ENCODE peak calls at places on chromosome 3, in nine cellular contexts. F is esophagus squamous epithelium, O is A549, U is left ventricle myocardium inferior, N is heart right ventricle, Q is ovary, R is uterus, H is SJSA1, K is OCI-LY7. T is an unnamed sample.
A peak's percentile ranks its signal among the peaks of the same experiment; 100 is the strongest.

GRCh38 chr3:105715372-105715771 is 153.4 kb downstream of the CBLB start:
- DNase-seq in F (no peak), O (no peak), U (no peak), N (no peak), Q (no peak), R (no peak), H (no peak), K (no peak), T (no peak)

GRCh38 chr3:8329598-8329997 is 172.0 kb upstream of the LMCD1 start:
- DNase-seq in F (no peak), O (no peak), U (no peak), N (no peak), Q (no peak), R (no peak), H (no peak), K (no peak), T (no peak)

GRCh38 chr3:66485291-66485968 is 15.4 kb downstream of the LRIG1 start:
- DNase-seq in F (peak; percentile 5), O (no peak), U (no peak), N (no peak), Q (no peak), R (no peak), H (no peak), K (no peak), T (no peak)

GRCh38 chr3:139378587-139378986 is 10.9 kb downstream of the COPB2 start:
- DNase-seq in F (no peak), O (no peak), U (no peak), N (no peak), Q (no peak), R (no peak), H (no peak), K (no peak), T (no peak)

GRCh38 chr3:16917256-16917935 is 32.6 kb downstream of the PLCL2 start:
- DNase-seq in F (no peak), O (no peak), U (no peak), N (no peak), Q (no peak), R (no peak), H (no peak), K (no peak), T (no peak)

GRCh38 chr3:60989893-60990740 is 261.1 kb downstream of the FHIT start:
- DNase-seq in F (no peak), O (no peak), U (no peak), N (no peak), Q (no peak), R (no peak), H (no peak), K (no peak), T (no peak)

GRCh38 chr3:44509985-44510360 is 32.5 kb upstream of the ZNF445 start:
- DNase-seq in F (no peak), O (peak; percentile 5), U (no peak), N (no peak), Q (no peak), R (no peak), H (no peak), K (peak; percentile 59), T (no peak)

GRCh38 chr3:8446845-8447244 is 54.8 kb upstream of the LMCD1 start:
- DNase-seq in F (no peak), O (no peak), U (no peak), N (no peak), Q (no peak), R (no peak), H (no peak), K (no peak), T (no peak)

GRCh38 chr3:111590096-111590491 is 5.1 kb downstream of the ZBED2 start:
- DNase-seq in F (no peak), O (no peak), U (no peak), N (no peak), Q (no peak), R (no peak), H (no peak), K (no peak), T (no peak)

GRCh38 chr3:98540346-98540745 is 8.6 kb downstream of the GPR15 start:
- DNase-seq in F (no peak), O (no peak), U (no peak), N (no peak), Q (no peak), R (no peak), H (no peak), K (peak; percentile 85), T (no peak)

GRCh38 chr3:127069814-127070440 is 87.0 kb downstream of the PLXNA1 start:
- DNase-seq in F (no peak), O (no peak), U (no peak), N (no peak), Q (peak; percentile 8), R (no peak), H (no peak), K (no peak), T (no peak)

GRCh38 chr3:181493423-181493822 is 218.3 kb upstream of the SOX2 start:
- DNase-seq in F (no peak), O (no peak), U (no peak), N (no peak), Q (no peak), R (no peak), H (no peak), K (no peak), T (no peak)

GRCh38 chr3:16927485-16927884 is 42.7 kb downstream of the PLCL2 start:
- DNase-seq in F (no peak), O (no peak), U (no peak), N (no peak), Q (no peak), R (no peak), H (no peak), K (peak; percentile 38), T (no peak)

GRCh38 chr3:29057326-29057725 is 223.5 kb upstream of the RBMS3 start:
- DNase-seq in F (no peak), O (no peak), U (no peak), N (no peak), Q (no peak), R (no peak), H (no peak), K (no peak), T (no peak)

GRCh38 chr3:17302774-17303173 is 418.0 kb downstream of the PLCL2 start:
- DNase-seq in F (no peak), O (no peak), U (peak; percentile 25), N (no peak), Q (no peak), R (peak; percentile 20), H (no peak), K (no peak), T (no peak)

GRCh38 chr3:9508781-9509180 is 44.8 kb downstream of the LHFPL4 start:
- DNase-seq in F (no peak), O (no peak), U (no peak), N (no peak), Q (no peak), R (no peak), H (no peak), K (no peak), T (no peak)

GRCh38 chr3:143222505-143222904 is 102.9 kb downstream of the CHST2 start:
- DNase-seq in F (no peak), O (no peak), U (no peak), N (no peak), Q (no peak), R (no peak), H (no peak), K (no peak), T (no peak)
- H3K4me1 ChIP-seq in F (no peaks in the 10 kb centered on the region), O (no peaks in the 10 kb centered on the region), U (no peaks in the 10 kb centered on the region), N (no peaks in the 10 kb centered on the region), Q (peaks cover 1% of the 10 kb centered on the region), R (no peaks in the 10 kb centered on the region), H (no peaks in the 10 kb centered on the region), K (peaks cover 44% of the 10 kb centered on the region), T (no peaks in the 10 kb centered on the region)

GRCh38 chr3:156291269-156292123 is 171.1 kb downstream of the KCNAB1 start:
- DNase-seq in F (no peak), O (no peak), U (peak; percentile 15), N (no peak), Q (no peak), R (no peak), H (no peak), K (no peak), T (no peak)

GRCh38 chr3:156293566-156293965 is 173.2 kb downstream of the KCNAB1 start:
- DNase-seq in F (no peak), O (no peak), U (no peak), N (no peak), Q (no peak), R (no peak), H (no peak), K (no peak), T (no peak)

GRCh38 chr3:156285626-156286025 is 165.2 kb downstream of the KCNAB1 start:
- DNase-seq in F (no peak), O (no peak), U (no peak), N (no peak), Q (no peak), R (no peak), H (no peak), K (no peak), T (no peak)

GRCh38 chr3:156290917-156291268 is 170.5 kb downstream of the KCNAB1 start:
- DNase-seq in F (no peak), O (no peak), U (no peak), N (no peak), Q (no peak), R (no peak), H (no peak), K (no peak), T (no peak)
- H3K4me3 ChIP-seq in F (peak overlapping the region; percentile 30), O (no peak overlapping the region), U (peak overlapping the region; percentile 58), N (peak overlapping the region; percentile 48), Q (no peak overlapping the region), R (peak overlapping the region; percentile 7), H (no peak overlapping the region), K (no peak overlapping the region), T (no peak overlapping the region)

DNA sequence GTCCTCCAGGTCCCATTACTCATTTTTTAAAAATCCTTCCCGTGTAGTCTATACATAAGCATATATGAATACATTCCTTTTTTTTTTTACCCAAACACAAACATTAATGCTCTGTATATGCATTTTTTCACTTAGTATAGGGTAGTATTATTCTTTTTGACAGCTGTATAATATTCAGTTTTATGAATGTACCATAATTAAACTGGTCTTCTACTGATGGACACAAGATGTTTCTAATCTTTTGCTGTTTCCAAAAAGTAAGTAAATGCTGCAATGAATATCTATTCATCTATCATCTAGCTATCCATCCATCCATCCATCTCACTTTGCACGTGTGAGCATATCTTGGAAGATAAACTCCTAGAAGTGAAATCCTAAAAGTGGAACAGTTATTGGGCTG is 110.8 kb downstream of the IGF2BP2 start:
- DNase-seq in F (no peak), O (no peak), U (no peak), N (no peak), Q (no peak), R (no peak), H (no peak), K (no peak), T (no peak)
- H3K4me1 ChIP-seq in F (no peaks in the 10 kb centered on the region), O (peaks cover 23% of the 10 kb centered on the region), U (peaks cover 20% of the 10 kb centered on the region), N (no peaks in the 10 kb centered on the region), Q (no peaks in the 10 kb centered on the region), R (no peaks in the 10 kb centered on the region), H (peaks cover 58% of the 10 kb centered on the region), K (no peaks in the 10 kb centered on the region), T (peaks cover 2% of the 10 kb centered on the region)

DNA sequence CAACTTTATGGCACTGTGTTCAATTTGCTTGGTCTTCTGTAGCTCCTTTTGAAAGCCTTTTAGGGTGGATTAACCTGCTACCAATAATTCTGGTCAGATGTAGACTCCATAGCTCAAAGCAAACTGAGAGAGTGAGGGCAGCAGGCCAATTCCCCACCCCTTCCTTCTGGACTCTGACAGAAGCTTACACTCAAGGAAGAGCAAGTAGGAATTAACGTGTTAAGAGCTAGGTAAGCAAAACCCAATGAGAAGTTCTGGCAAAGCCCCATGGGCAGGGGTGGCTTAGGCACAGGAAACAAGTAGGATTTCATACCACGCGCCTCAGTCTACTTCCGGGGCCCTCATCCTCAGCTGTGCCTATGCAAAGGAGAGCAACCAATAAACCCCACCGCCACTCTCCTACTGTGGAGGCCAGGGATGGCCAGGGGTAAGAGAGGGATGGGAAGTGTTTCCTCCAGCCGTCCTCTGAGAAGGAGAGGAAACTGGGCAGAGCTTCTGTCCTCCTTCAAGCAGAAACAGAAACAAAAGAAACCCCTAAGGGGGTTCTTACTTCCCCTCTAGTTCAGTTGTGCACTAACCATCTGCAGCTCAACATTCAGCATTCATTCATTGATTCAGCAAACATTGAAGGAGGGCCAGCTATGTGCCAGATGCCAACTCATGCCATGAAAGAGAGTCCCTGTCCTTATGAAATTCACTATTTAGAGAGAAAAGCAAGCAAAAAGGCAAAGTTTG is 12.6 kb downstream of the CCR5 start:
- DNase-seq in F (no peak), O (no peak), U (no peak), N (no peak), Q (no peak), R (no peak), H (no peak), K (peak; percentile 63), T (peak; percentile 62)
- H3K4me3 ChIP-seq in F (no peak overlapping the region), O (no peak overlapping the region), U (no peak overlapping the region), N (no peak overlapping the region), Q (no peak overlapping the region), R (no peak overlapping the region), H (no peak overlapping the region), K (peak overlapping the region; percentile 45), T (no peak overlapping the region)